ENCODE peak calls at places on chromosomes 1 and 21, in four cellular contexts. One of them, this sample, is unnamed.

GRCh38 chr1:20496241-20496661 is 10.2 kb upstream of the CAMK2N1 start:
- DNase-seq in mesenchymal stem cell: peak
- DNase-seq in H1: no peak
- DNase-seq in H9: no peak
- DNase-seq in this sample: no peak

GRCh38 chr1:84780000-84780716 is 89.9 kb upstream of the SSX2IP start:
- DNase-seq in mesenchymal stem cell: no peak
- DNase-seq in H9: no peak
- DNase-seq in H1: no peak
- DNase-seq in this sample: no peak

GRCh38 chr21:33212159-33212851 is 17.4 kb upstream of the IFNAR2 start:
- DNase-seq in H9: no peak
- DNase-seq in H1: no peak
- DNase-seq in mesenchymal stem cell: peak
- DNase-seq in this sample: no peak

GRCh38 chr1:198132060-198132781 is 24.6 kb upstream of the NEK7 start:
- DNase-seq in mesenchymal stem cell: no peak
- DNase-seq in H1: no peak
- DNase-seq in H9: no peak
- DNase-seq in this sample: no peak

GRCh38 chr21:24844672-24845071 is 762.6 kb downstream of the MRPL39 start:
- DNase-seq in mesenchymal stem cell: no peak
- DNase-seq in H1: no peak
- DNase-seq in H9: no peak
- DNase-seq in this sample: no peak

GRCh38 chr1:161730050-161730564 is 8.8 kb downstream of the FCRLB start:
- DNase-seq in H9: no peak
- DNase-seq in H1: no peak
- DNase-seq in mesenchymal stem cell: peak
- DNase-seq in this sample: no peak

GRCh38 chr21:39180429-39181019 is 2.7 kb downstream of the PSMG1 start:
- DNase-seq in H9: no peak
- DNase-seq in H1: no peak
- DNase-seq in mesenchymal stem cell: peak
- DNase-seq in this sample: no peak

GRCh38 chr1:63112155-63112914 is 210.0 kb upstream of the FOXD3 start:
- DNase-seq in H9: no peak
- DNase-seq in mesenchymal stem cell: peak
- DNase-seq in H1: peak
- DNase-seq in this sample: no peak

GRCh38 chr1:41805771-41806471 is 112.8 kb downstream of the HIVEP3 start:
- DNase-seq in H9: no peak
- DNase-seq in mesenchymal stem cell: no peak
- DNase-seq in H1: no peak
- DNase-seq in this sample: no peak

GRCh38 chr1:178938959-178939317 is 68.1 kb upstream of the ANGPTL1 start:
- DNase-seq in mesenchymal stem cell: no peak
- DNase-seq in H1: no peak
- DNase-seq in H9: no peak
- DNase-seq in this sample: no peak

GRCh38 chr1:173408886-173409285 is 68.2 kb upstream of the PRDX6 start:
- DNase-seq in H9: no peak
- DNase-seq in mesenchymal stem cell: no peak
- DNase-seq in H1: no peak
- DNase-seq in this sample: no peak

DNA sequence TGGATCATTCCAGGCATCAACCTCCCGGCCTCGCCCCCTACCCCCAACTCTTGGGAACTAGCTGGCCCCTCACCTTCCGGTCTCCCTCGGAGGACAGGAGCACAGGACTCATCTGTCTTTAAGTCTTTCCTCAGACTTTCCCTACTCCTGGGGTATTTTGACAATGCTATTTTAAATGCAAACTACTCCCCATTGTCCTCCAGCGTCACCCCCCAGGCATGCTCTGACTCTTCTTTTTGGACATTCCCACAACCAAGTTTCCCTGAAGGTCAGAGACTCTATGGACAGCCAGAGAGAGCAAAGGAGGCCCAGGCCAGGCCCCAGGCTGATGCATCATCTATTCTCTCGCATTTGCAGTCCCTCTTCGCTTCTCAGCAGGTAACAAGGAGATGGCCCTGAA is 424.3 kb downstream of the PCP4 start:
- DNase-seq in H1: peak
- DNase-seq in H9: peak
- DNase-seq in mesenchymal stem cell: no peak
- DNase-seq in this sample: no peak
- H2AFZ ChIP-seq in H1: no peak
- H2AFZ ChIP-seq in H9: no peak
- H2AFZ ChIP-seq in mesenchymal stem cell: no peak
- H2AFZ ChIP-seq in this sample: peak

DNA sequence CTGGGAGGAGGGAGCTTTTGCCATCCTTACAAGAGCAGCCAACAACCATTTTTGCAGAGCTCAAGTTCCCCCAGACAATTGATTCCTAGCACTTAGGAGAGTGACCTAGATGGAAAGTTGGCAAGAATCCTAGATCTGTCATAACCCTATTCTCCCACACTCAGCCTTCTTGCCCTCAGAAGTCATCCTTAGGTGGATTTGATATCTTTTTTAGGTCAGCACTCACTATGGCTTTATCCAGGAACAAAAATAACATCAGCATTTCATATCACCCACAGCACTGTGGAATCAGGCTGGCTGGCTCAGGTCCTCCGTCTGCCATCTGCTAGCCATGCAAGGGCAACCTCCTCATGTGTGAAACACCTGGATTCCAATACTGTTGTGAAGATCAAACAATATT is 6.0 kb downstream of the DPT start:
- DNase-seq in H9: no peak
- DNase-seq in mesenchymal stem cell: no peak
- DNase-seq in H1: no peak
- DNase-seq in this sample: no peak
- H2BK12ac ChIP-seq in H9: no peak
- H2BK12ac ChIP-seq in mesenchymal stem cell: no peak
- H2BK12ac ChIP-seq in H1: no peak
- H2BK12ac ChIP-seq in this sample: no peak

GRCh38 chr1:223832637-223832943 is 13.2 kb downstream of the TP53BP2 start:
- DNase-seq in mesenchymal stem cell: no peak
- DNase-seq in H1: no peak
- DNase-seq in H9: no peak
- DNase-seq in this sample: no peak

GRCh38 chr1:223833948-223834347 is 11.8 kb downstream of the TP53BP2 start:
- DNase-seq in H9: no peak
- DNase-seq in mesenchymal stem cell: no peak
- DNase-seq in H1: no peak
- DNase-seq in this sample: no peak

GRCh38 chr1:223836586-223836985 is 9.2 kb downstream of the TP53BP2 start:
- DNase-seq in mesenchymal stem cell: peak
- DNase-seq in H1: no peak
- DNase-seq in H9: no peak
- DNase-seq in this sample: no peak

GRCh38 chr1:223835754-223836153 is 10.0 kb downstream of the TP53BP2 start:
- DNase-seq in H9: no peak
- DNase-seq in H1: no peak
- DNase-seq in mesenchymal stem cell: peak
- DNase-seq in this sample: no peak

GRCh38 chr1:223834660-223835263 is 11.0 kb downstream of the TP53BP2 start:
- DNase-seq in H9: no peak
- DNase-seq in H1: no peak
- DNase-seq in mesenchymal stem cell: peak
- DNase-seq in this sample: no peak
- H2BK15ac ChIP-seq in H9: no peak
- H2BK15ac ChIP-seq in H1: no peak
- H2BK15ac ChIP-seq in mesenchymal stem cell: no peak
- H2BK15ac ChIP-seq in this sample: no peak

DNA sequence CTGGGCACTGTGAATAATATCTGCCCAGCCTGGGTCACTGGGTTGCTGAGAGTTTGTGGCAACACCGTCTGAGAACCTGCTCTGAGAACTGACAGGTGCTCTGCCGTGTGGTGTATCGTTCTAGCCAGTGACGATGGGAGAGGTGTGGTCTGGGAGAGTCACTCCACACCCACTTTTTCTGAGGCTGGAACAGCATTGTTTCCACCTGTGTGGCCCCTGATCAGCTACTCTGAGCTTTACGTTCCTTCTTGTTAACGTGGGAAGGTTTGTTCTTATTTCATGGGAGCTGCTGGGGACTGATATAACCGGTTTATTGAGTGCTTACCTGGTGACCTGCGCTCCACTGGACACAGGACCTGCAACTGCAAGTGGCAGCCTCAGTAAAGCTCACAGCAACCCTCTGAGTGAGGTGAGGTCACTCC is 34.8 kb upstream of the TENT5C start:
- DNase-seq in mesenchymal stem cell: no peak
- DNase-seq in H1: no peak
- DNase-seq in H9: peak
- DNase-seq in this sample: no peak
- H2AFZ ChIP-seq in mesenchymal stem cell: no peak
- H2AFZ ChIP-seq in H1: peak
- H2AFZ ChIP-seq in H9: no peak
- H2AFZ ChIP-seq in this sample: no peak

GRCh38 chr1:5744342-5744741 is 247.9 kb downstream of the NPHP4 start:
- DNase-seq in H1: no peak
- DNase-seq in H9: peak
- DNase-seq in mesenchymal stem cell: no peak
- DNase-seq in this sample: no peak
- H2BK12ac ChIP-seq in H1: peak
- H2BK12ac ChIP-seq in H9: no peak
- H2BK12ac ChIP-seq in mesenchymal stem cell: no peak
- H2BK12ac ChIP-seq in this sample: no peak

DNA sequence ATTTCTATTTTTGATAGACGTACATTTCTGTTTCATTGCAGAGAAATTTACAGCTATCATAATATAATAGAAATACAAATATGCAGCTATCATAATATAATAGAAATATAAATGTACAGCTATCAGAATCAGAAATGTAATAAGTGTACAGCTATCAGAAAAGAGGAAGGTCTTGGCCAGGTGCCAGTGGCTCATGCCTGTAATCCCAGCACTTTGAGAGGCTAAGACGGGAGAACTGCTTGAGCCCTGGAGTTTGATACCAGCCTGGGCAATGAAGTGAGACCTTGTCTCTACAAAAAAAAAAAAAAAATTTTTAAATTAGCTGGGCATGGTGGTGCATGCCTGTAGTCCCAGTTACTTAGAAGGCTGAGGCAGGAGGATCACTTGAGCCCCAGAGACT is 37.9 kb downstream of the PIGM start:
- DNase-seq in mesenchymal stem cell: no peak
- DNase-seq in H9: no peak
- DNase-seq in H1: no peak
- DNase-seq in this sample: no peak
- H2BK15ac ChIP-seq in mesenchymal stem cell: no peak
- H2BK15ac ChIP-seq in H9: no peak
- H2BK15ac ChIP-seq in H1: no peak
- H2BK15ac ChIP-seq in this sample: no peak

GRCh38 chr1:87129038-87129437 is 199.6 kb upstream of the LMO4 start:
- DNase-seq in mesenchymal stem cell: no peak
- DNase-seq in H1: no peak
- DNase-seq in H9: no peak
- DNase-seq in this sample: no peak
- H2AFZ ChIP-seq in mesenchymal stem cell: no peak
- H2AFZ ChIP-seq in H1: no peak
- H2AFZ ChIP-seq in H9: no peak
- H2AFZ ChIP-seq in this sample: peak